ENCODE peak calls at places on chromosomes 7 and 10, in seven cellular contexts. K, U, L, T, X, N and M are unnamed samples.

GRCh38 chr7:32206987-32207386 is 136.8 kb upstream of the PDE1C start:
- DNase-seq in K (peak), U (peak), L (peak), T (peak), X (peak), N (no peak), M (peak)

GRCh38 chr10:77393411-77393810 is 244.2 kb downstream of the KCNMA1 start:
- DNase-seq in K (no peak), U (no peak), L (no peak), T (no peak), X (no peak), N (no peak), M (no peak)

GRCh38 chr7:135190703-135191102 is 20.2 kb upstream of the CYREN start:
- DNase-seq in K (no peak), U (no peak), L (no peak), T (no peak), X (no peak), N (no peak), M (no peak)

GRCh38 chr10:89213191-89213808 is 6.2 kb upstream of the CH25H start:
- DNase-seq in K (no peak), U (peak), L (peak), T (peak), X (peak), N (peak), M (no peak)

GRCh38 chr10:16652154-16652553 is 130.5 kb upstream of the C1QL3 start:
- DNase-seq in K (no peak), U (peak), L (peak), T (no peak), X (peak), N (peak), M (no peak)

GRCh38 chr10:83037653-83038052 is 1101.7 kb upstream of the GHITM start:
- DNase-seq in K (no peak), U (peak), L (no peak), T (no peak), X (peak), N (no peak), M (no peak)

GRCh38 chr10:117689566-117689965 is 147.0 kb downstream of the EMX2 start:
- DNase-seq in K (no peak), U (no peak), L (no peak), T (no peak), X (no peak), N (peak), M (no peak)

GRCh38 chr7:38806912-38807311 is 102.1 kb downstream of the VPS41 start:
- DNase-seq in K (no peak), U (no peak), L (no peak), T (no peak), X (no peak), N (no peak), M (no peak)

GRCh38 chr7:66913118-66914049 is 7.6 kb upstream of the TMEM248 start:
- DNase-seq in K (no peak), U (peak), L (no peak), T (no peak), X (no peak), N (no peak), M (no peak)

GRCh38 chr10:16545126-16545736 is 23.6 kb upstream of the C1QL3 start:
- DNase-seq in K (peak), U (peak), L (peak), T (no peak), X (peak), N (peak), M (no peak)

GRCh38 chr7:112744818-112745217 is 45.4 kb downstream of the TMEM168 start:
- DNase-seq in K (no peak), U (no peak), L (no peak), T (no peak), X (no peak), N (no peak), M (no peak)

GRCh38 chr10:32418572-32418971 is 27.4 kb upstream of the CCDC7 start:
- DNase-seq in K (no peak), U (no peak), L (no peak), T (no peak), X (no peak), N (no peak), M (no peak)

GRCh38 chr7:4814463-4814862 is 39.0 kb downstream of the AP5Z1 start:
- DNase-seq in K (no peak), U (no peak), L (no peak), T (no peak), X (no peak), N (no peak), M (no peak)
- H2BK120ac ChIP-seq in K (no peak), U (no peak), L (no peak), T (no peak), X (no peak), N (no peak), M (no peak)

GRCh38 chr7:44258423-44258760 is 57.6 kb downstream of the YKT6 start:
- DNase-seq in K (no peak), U (no peak), L (no peak), T (no peak), X (no peak), N (no peak), M (no peak)

GRCh38 chr7:44257213-44257612 is 56.4 kb downstream of the YKT6 start:
- DNase-seq in K (no peak), U (no peak), L (no peak), T (no peak), X (no peak), N (no peak), M (no peak)

GRCh38 chr7:44259547-44260457 is 59.0 kb downstream of the YKT6 start:
- DNase-seq in K (no peak), U (no peak), L (peak), T (no peak), X (peak), N (no peak), M (no peak)

GRCh38 chr7:44257618-44258422 is 57.0 kb downstream of the YKT6 start:
- DNase-seq in K (no peak), U (peak), L (peak), T (no peak), X (peak), N (peak), M (no peak)

DNA sequence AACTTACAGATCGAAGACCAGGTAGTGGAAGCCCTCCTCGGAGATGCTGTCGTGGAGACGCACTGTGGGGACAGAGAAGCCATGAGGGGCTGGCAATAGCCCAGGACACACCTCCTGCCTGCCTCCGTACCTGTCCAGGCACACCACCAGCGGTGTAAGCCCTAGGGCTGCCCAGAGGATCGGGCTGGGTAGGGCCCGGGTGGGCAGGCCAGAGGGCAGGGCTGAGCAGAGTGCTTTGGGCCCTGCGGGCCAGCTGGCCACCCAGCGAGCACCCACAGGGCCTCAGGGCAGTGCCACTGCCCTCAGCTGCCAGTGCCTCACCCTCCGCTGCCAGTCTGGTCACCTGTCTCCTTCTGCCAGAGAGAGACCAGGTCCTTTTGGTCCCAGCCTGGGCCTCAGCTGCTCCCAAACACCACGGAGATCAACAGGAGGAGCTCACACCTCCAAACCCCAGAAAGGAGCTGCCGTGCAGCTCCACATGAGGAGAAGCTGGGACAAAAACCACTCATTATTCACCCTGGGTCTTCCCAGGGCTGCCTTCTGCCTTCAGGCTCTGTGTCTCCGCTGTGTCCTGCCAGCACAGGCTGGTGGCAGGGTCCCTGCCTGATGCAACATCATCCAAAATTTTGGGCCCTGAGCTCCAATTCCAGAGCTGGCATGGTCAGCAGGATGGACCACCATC is 58.2 kb downstream of the YKT6 start:
- DNase-seq in K (no peak), U (no peak), L (no peak), T (no peak), X (no peak), N (no peak), M (no peak)
- H2BK120ac ChIP-seq in K (no peak), U (no peak), L (peak), T (peak), X (peak), N (no peak), M (no peak)

GRCh38 chr7:19106308-19107141 is 10.9 kb downstream of the TWIST1 start:
- DNase-seq in K (peak), U (peak), L (no peak), T (peak), X (peak), N (no peak), M (no peak)

GRCh38 chr7:19107142-19107391 is 10.4 kb downstream of the TWIST1 start:
- DNase-seq in K (no peak), U (no peak), L (no peak), T (no peak), X (no peak), N (no peak), M (no peak)

GRCh38 chr7:19105546-19105945 is 11.9 kb downstream of the TWIST1 start:
- DNase-seq in K (no peak), U (no peak), L (no peak), T (no peak), X (no peak), N (no peak), M (no peak)

GRCh38 chr7:19108985-19109946 is 8.2 kb downstream of the TWIST1 start:
- DNase-seq in K (no peak), U (no peak), L (no peak), T (no peak), X (no peak), N (no peak), M (no peak)

DNA sequence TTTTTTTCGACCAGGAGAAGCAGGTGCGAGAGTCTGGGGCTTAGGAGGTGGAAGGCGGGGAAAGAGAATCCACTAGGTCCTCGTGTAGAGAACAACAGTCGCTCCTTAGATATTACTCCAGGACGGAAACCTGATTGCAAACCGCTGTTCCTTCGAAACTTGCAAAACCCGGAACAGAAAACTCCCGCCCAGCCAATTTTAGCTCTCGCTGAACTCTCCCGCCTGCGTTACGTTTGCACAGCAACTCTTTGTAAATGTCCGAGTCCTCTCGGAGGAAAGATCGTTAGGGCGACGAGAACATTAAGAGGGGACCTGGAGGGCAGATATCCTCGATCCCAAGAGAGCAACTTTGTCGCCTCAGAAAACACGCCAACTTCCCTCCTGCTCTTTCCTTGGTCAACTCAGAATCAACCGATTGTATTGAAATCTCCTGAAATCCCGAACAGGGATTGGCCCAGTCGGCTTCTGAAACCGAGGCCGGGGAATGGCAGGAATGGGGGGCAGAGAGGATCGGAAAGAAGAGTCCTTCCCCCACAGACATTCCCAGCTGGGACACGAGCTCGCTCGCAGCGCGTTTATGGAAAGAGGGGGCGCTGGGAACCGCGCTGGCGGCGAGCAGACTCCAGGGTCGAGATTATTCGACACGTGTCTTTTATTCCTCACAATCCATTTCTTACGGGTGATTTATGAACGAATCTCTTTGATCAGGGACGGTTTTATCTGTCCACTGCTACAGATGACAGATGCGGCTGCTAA is 9.9 kb downstream of the TWIST1 start:
- DNase-seq in K (peak), U (peak), L (peak), T (peak), X (peak), N (peak), M (peak)
- H2BK120ac ChIP-seq in K (no peak), U (no peak), L (peak), T (no peak), X (no peak), N (no peak), M (no peak)

DNA sequence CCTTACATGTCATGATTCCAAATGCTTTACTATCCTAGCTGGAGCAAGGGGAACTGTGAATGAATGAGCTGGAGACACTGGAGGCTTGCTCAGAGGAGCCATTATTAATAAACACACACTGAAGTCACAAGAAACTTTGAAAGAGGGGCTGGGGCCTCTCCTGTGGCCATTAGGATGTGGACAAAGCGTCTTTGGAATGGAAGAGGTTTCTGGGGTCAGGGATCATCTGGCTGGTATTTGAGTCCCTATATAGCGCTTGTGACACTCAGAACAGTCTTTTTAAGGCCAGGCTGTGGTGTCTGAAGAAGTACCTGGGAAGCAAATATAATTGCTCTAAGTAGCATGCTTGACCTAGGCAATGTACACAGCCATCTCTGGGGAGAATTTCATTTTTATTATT is 193.0 kb downstream of the JCAD start:
- DNase-seq in K (no peak), U (no peak), L (no peak), T (no peak), X (no peak), N (no peak), M (no peak)
- H2BK120ac ChIP-seq in K (no peak), U (no peak), L (no peak), T (no peak), X (no peak), N (peak), M (no peak)

GRCh38 chr10:29881811-29882210 is 177.6 kb downstream of the JCAD start:
- DNase-seq in K (no peak), U (no peak), L (no peak), T (no peak), X (no peak), N (no peak), M (no peak)
- H2BK120ac ChIP-seq in K (no peak), U (no peak), L (no peak), T (no peak), X (no peak), N (no peak), M (no peak)

GRCh38 chr7:130065500-130066152 is 4.7 kb upstream of the KLHDC10 start:
- DNase-seq in K (no peak), U (no peak), L (peak), T (no peak), X (peak), N (no peak), M (no peak)
- H2BK120ac ChIP-seq in K (no peak), U (no peak), L (no peak), T (no peak), X (no peak), N (no peak), M (no peak)